ENCODE peak calls at places on chromosomes 1 and 21, in seven cellular contexts. J, A, H, Y, C, I and Q are unnamed samples.

GRCh38 chr1:241331328-241331693 is 25.7 kb downstream of the RGS7 start:
- DNase-seq in J (no peak), A (no peak), H (no peak), Y (no peak), C (no peak), I (no peak), Q (no peak)

GRCh38 chr21:45285266-45285931 is 2.3 kb downstream of the POFUT2 start:
- DNase-seq in J (no peak), A (no peak), H (no peak), Y (no peak), C (no peak), I (no peak), Q (no peak)

GRCh38 chr1:203660069-203660468 is 33.4 kb downstream of the ATP2B4 start:
- DNase-seq in J (no peak), A (no peak), H (no peak), Y (no peak), C (no peak), I (no peak), Q (no peak)

GRCh38 chr1:229699613-229700242 is 73.7 kb downstream of the URB2 start:
- DNase-seq in J (no peak), A (no peak), H (peak), Y (no peak), C (no peak), I (no peak), Q (peak)

GRCh38 chr21:23960769-23961168 is 1646.5 kb downstream of the MRPL39 start:
- DNase-seq in J (no peak), A (no peak), H (no peak), Y (no peak), C (no peak), I (no peak), Q (no peak)

GRCh38 chr1:161531986-161532875 is 7.9 kb downstream of the HSPA6 start:
- DNase-seq in J (no peak), A (no peak), H (no peak), Y (no peak), C (no peak), I (no peak), Q (peak)

GRCh38 chr1:119714583-119714982 is 2.8 kb downstream of the PHGDH start:
- DNase-seq in J (no peak), A (no peak), H (no peak), Y (no peak), C (no peak), I (no peak), Q (peak)

GRCh38 chr1:9753121-9753531 is 70.6 kb downstream of the CLSTN1 start:
- DNase-seq in J (no peak), A (peak), H (no peak), Y (peak), C (no peak), I (no peak), Q (no peak)

GRCh38 chr1:243260221-243260880 is 4.5 kb downstream of the SDCCAG8 start:
- DNase-seq in J (no peak), A (no peak), H (no peak), Y (no peak), C (no peak), I (no peak), Q (no peak)

GRCh38 chr1:193476748-193477147 is 290.3 kb upstream of the B3GALT2 start:
- DNase-seq in J (no peak), A (no peak), H (no peak), Y (no peak), C (no peak), I (no peak), Q (no peak)

GRCh38 chr1:213993929-213994328 is 6.2 kb downstream of the PROX1 start:
- DNase-seq in J (no peak), A (no peak), H (no peak), Y (no peak), C (no peak), I (no peak), Q (peak)

GRCh38 chr1:6475381-6476133 is 9.6 kb upstream of the TNFRSF25 start:
- DNase-seq in J (peak), A (peak), H (peak), Y (peak), C (no peak), I (peak), Q (no peak)

GRCh38 chr1:50419192-50419906 is 3.9 kb downstream of the DMRTA2 start:
- DNase-seq in J (no peak), A (no peak), H (no peak), Y (no peak), C (no peak), I (no peak), Q (no peak)

GRCh38 chr1:205013683-205014367 is 29.2 kb upstream of the CNTN2 start:
- DNase-seq in J (no peak), A (peak), H (peak), Y (no peak), C (no peak), I (no peak), Q (peak)

GRCh38 chr1:220877348-220878095 is 1.7 kb upstream of the HLX start:
- DNase-seq in J (no peak), A (no peak), H (no peak), Y (no peak), C (no peak), I (no peak), Q (no peak)

GRCh38 chr1:223704921-223705878 is 7.1 kb upstream of the CAPN2 start:
- DNase-seq in J (no peak), A (no peak), H (no peak), Y (no peak), C (no peak), I (no peak), Q (no peak)

GRCh38 chr21:35508389-35508888 is 459.3 kb upstream of the RUNX1 start:
- DNase-seq in J (no peak), A (peak), H (peak), Y (peak), C (peak), I (peak), Q (peak)

GRCh38 chr1:1024421-1025415 is 4.8 kb downstream of the AGRN start:
- DNase-seq in J (no peak), A (no peak), H (no peak), Y (peak), C (no peak), I (no peak), Q (no peak)

GRCh38 chr1:172657586-172657985 is 1.3 kb upstream of the FASLG start:
- DNase-seq in J (no peak), A (no peak), H (peak), Y (no peak), C (no peak), I (no peak), Q (no peak)

GRCh38 chr21:38913120-38913975 is 107.6 kb downstream of the ETS2 start:
- DNase-seq in J (no peak), A (peak), H (peak), Y (no peak), C (no peak), I (no peak), Q (no peak)

GRCh38 chr1:13967707-13968106 is 267.7 kb downstream of the PRDM2 start:
- DNase-seq in J (no peak), A (no peak), H (no peak), Y (no peak), C (no peak), I (no peak), Q (no peak)

GRCh38 chr1:1973716-1974642 is 29.6 kb downstream of the CFAP74 start:
- DNase-seq in J (no peak), A (no peak), H (no peak), Y (no peak), C (no peak), I (no peak), Q (no peak)

GRCh38 chr1:8424539-8425116 is 106.7 kb downstream of the SLC45A1 start:
- DNase-seq in J (peak), A (no peak), H (peak), Y (no peak), C (no peak), I (peak), Q (peak)

GRCh38 chr1:191577213-191577612 is 581.0 kb upstream of the RGS18 start:
- DNase-seq in J (no peak), A (no peak), H (no peak), Y (no peak), C (no peak), I (no peak), Q (no peak)

GRCh38 chr1:234899041-234899787 is 229.4 kb downstream of the TOMM20 start:
- DNase-seq in J (no peak), A (peak), H (no peak), Y (no peak), C (peak), I (no peak), Q (no peak)

GRCh38 chr1:53540604-53541262 is 81.5 kb downstream of the DMRTB1 start:
- DNase-seq in J (no peak), A (no peak), H (no peak), Y (no peak), C (no peak), I (no peak), Q (no peak)

GRCh38 chr1:2019571-2020309 is 595 bp downstream of the GABRD start:
- DNase-seq in J (peak), A (no peak), H (no peak), Y (no peak), C (no peak), I (no peak), Q (no peak)

GRCh38 chr1:151476083-151476482 is 16.8 kb upstream of the POGZ start:
- DNase-seq in J (no peak), A (no peak), H (no peak), Y (no peak), C (no peak), I (no peak), Q (no peak)

GRCh38 chr1:32972814-32973428 is 8.3 kb upstream of the RNF19B start:
- DNase-seq in J (no peak), A (peak), H (peak), Y (no peak), C (no peak), I (no peak), Q (peak)

GRCh38 chr1:161473363-161473762 is 31.9 kb upstream of the FCGR2A start:
- DNase-seq in J (no peak), A (no peak), H (no peak), Y (peak), C (peak), I (peak), Q (no peak)

GRCh38 chr1:147389532-147390184 is 147.2 kb downstream of the CHD1L start:
- DNase-seq in J (no peak), A (peak), H (peak), Y (peak), C (peak), I (peak), Q (peak)

GRCh38 chr1:247840819-247841218 is 877 bp downstream of the OR11L1 start:
- DNase-seq in J (no peak), A (no peak), H (no peak), Y (no peak), C (no peak), I (no peak), Q (no peak)

GRCh38 chr1:9181176-9181906 is 52.4 kb upstream of the GPR157 start:
- DNase-seq in J (peak), A (peak), H (peak), Y (no peak), C (no peak), I (peak), Q (no peak)

GRCh38 chr1:178870944-178871343 is at the start of gene ANGPTL1:
- DNase-seq in J (no peak), A (no peak), H (no peak), Y (no peak), C (no peak), I (no peak), Q (no peak)